ENCODE peak calls at places on chromosomes 2 and 18, in four cellular contexts. X is Right ventricle myocardium superior, S is T follicular helper cell, O is AG08395. M is an unnamed sample.

GRCh38 chr18:21703241-21703820 is 1.2 kb downstream of the ABHD3 start:
- DNase-seq in O (no peak), S (peak), X (no peak), M (no peak)

GRCh38 chr18:61400714-61401113 is 67.5 kb downstream of the CDH20 start:
- DNase-seq in S (no peak), X (no peak), O (peak), M (no peak)

GRCh38 chr2:163856941-163857340 is 121.1 kb upstream of the FIGN start:
- DNase-seq in O (no peak), S (no peak), X (no peak), M (no peak)

GRCh38 chr2:185044323-185044874 is 446.1 kb downstream of the ZNF804A start:
- DNase-seq in O (no peak), S (no peak), X (no peak), M (no peak)

GRCh38 chr2:127721978-127722355 is 20.7 kb downstream of the SFT2D3 start:
- DNase-seq in O (no peak), S (no peak), X (no peak), M (no peak)

GRCh38 chr18:48222118-48222517 is 187.1 kb downstream of the ZBTB7C start:
- DNase-seq in X (no peak), S (no peak), O (peak), M (no peak)

GRCh38 chr2:150063950-150064549 is 423.4 kb downstream of the RND3 start:
- DNase-seq in S (no peak), O (no peak), X (no peak), M (no peak)

GRCh38 chr2:225920621-225921020 is 521.1 kb downstream of the NYAP2 start:
- DNase-seq in O (no peak), X (no peak), S (no peak), M (no peak)

GRCh38 chr2:222561817-222562424 is 94.0 kb downstream of the FARSB start:
- DNase-seq in O (peak), S (peak), X (no peak), M (no peak)

GRCh38 chr2:9778012-9778411 is 65.3 kb upstream of the TAF1B start:
- DNase-seq in S (no peak), X (peak), O (no peak), M (no peak)

GRCh38 chr18:59553273-59553672 is 143.9 kb downstream of the CCBE1 start:
- DNase-seq in X (no peak), S (no peak), O (no peak), M (no peak)

GRCh38 chr2:464562-465309 is 176.8 kb upstream of the ALKAL2 start:
- DNase-seq in S (no peak), O (no peak), X (no peak), M (no peak)

GRCh38 chr18:56003651-56004050 is 415.7 kb upstream of the TCF4 start:
- DNase-seq in O (no peak), X (no peak), S (no peak), M (no peak)

GRCh38 chr2:32011566-32011960 is 755 bp upstream of the MEMO1 start:
- DNase-seq in O (no peak), S (no peak), X (no peak), M (no peak)

GRCh38 chr18:71807586-71807985 is 736.6 kb downstream of the CBLN2 start:
- DNase-seq in S (no peak), O (no peak), X (no peak), M (no peak)

GRCh38 chr2:109406301-109406700 is 207.5 kb downstream of the SEPTIN10 start:
- DNase-seq in O (no peak), X (no peak), S (no peak), M (no peak)

GRCh38 chr2:199596549-199596948 is 138.8 kb upstream of the SATB2 start:
- DNase-seq in X (no peak), S (no peak), O (peak), M (no peak)

GRCh38 chr2:55090702-55091101 is 40.5 kb upstream of the RTN4 start:
- DNase-seq in O (peak), X (no peak), S (no peak), M (no peak)

GRCh38 chr18:44632469-44633145 is 48.1 kb upstream of the SETBP1 start:
- DNase-seq in O (no peak), X (no peak), S (no peak), M (no peak)

GRCh38 chr2:179070895-179071294 is 21.0 kb upstream of the CCDC141 start:
- DNase-seq in S (no peak), O (no peak), X (no peak), M (no peak)